ENCODE peak calls at places on chromosome 22, in seven cellular contexts. A is heart left ventricle, L is gastrocnemius medialis, E is vagina, F is stomach, U is HCT116, M is breast epithelium. B is an unnamed sample. For H3K9me3, the result is how much of the 10 kb centered on the place peaks cover.

GRCh38 chr22:31105282-31105929 is 2.0 kb downstream of the SELENOM start:
- DNase-seq in A (peak), F (no peak), U (no peak), E (no peak), M (no peak), L (no peak), B (no peak)

GRCh38 chr22:46276563-46276962 is 8.8 kb downstream of the TTC38 start:
- DNase-seq in F (no peak), A (no peak), L (no peak), E (no peak), M (no peak), U (no peak), B (no peak)

GRCh38 chr22:26169312-26170111 is at the start of gene SEZ6L:
- DNase-seq in E (peak), F (no peak), L (no peak), A (peak), U (no peak), M (no peak), B (no peak)

GRCh38 chr22:22618923-22619322 is 25.5 kb upstream of the GGTLC2 start:
- DNase-seq in L (no peak), F (no peak), U (no peak), A (no peak), M (no peak), E (no peak), B (no peak)

GRCh38 chr22:40572976-40573375 is 63.5 kb downstream of the MRTFA start:
- DNase-seq in A (no peak), L (no peak), M (no peak), F (no peak), E (no peak), U (no peak), B (peak)

GRCh38 chr22:44918166-44918924 is 91.5 kb downstream of the PHF21B start:
- DNase-seq in A (peak), L (no peak), F (no peak), E (no peak), U (no peak), M (no peak), B (no peak)

GRCh38 chr22:40027191-40028097 is 32.7 kb downstream of the FAM83F start:
- DNase-seq in F (no peak), U (no peak), M (no peak), L (no peak), E (no peak), A (no peak), B (no peak)

GRCh38 chr22:19406281-19406811 is 25.2 kb downstream of the HIRA start:
- DNase-seq in A (no peak), F (no peak), M (no peak), L (no peak), E (no peak), U (no peak), B (no peak)

GRCh38 chr22:33766056-33766455 is 154.2 kb downstream of the LARGE1 start:
- DNase-seq in L (no peak), F (no peak), A (no peak), U (no peak), M (no peak), E (no peak), B (no peak)

GRCh38 chr22:37356922-37357321 is 70.4 kb downstream of the ELFN2 start:
- DNase-seq in M (no peak), A (no peak), E (no peak), L (no peak), F (no peak), U (no peak), B (no peak)

GRCh38 chr22:36381513-36382079 is 6.2 kb downstream of the MYH9 start:
- DNase-seq in M (no peak), E (no peak), A (no peak), U (no peak), L (no peak), F (no peak), B (no peak)

GRCh38 chr22:44329179-44329796 is 16.5 kb upstream of the SHISAL1 start:
- DNase-seq in U (no peak), A (no peak), L (no peak), E (no peak), M (no peak), F (no peak), B (no peak)

GRCh38 chr22:44088976-44089570 is 65.0 kb downstream of the PARVB start:
- DNase-seq in A (peak), E (no peak), M (peak), U (no peak), F (no peak), L (peak), B (no peak)

GRCh38 chr22:41197808-41198585 is 7.1 kb upstream of the L3MBTL2 start:
- DNase-seq in E (no peak), F (peak), U (no peak), A (no peak), M (peak), L (no peak), B (no peak)

GRCh38 chr22:17357688-17358087 is 11.6 kb upstream of the CECR2 start:
- DNase-seq in U (no peak), F (no peak), E (no peak), L (no peak), M (no peak), A (no peak), B (no peak)

GRCh38 chr22:23251445-23252093 is 71.3 kb downstream of the BCR start:
- DNase-seq in E (no peak), A (no peak), M (no peak), F (peak), L (no peak), U (peak), B (no peak)

GRCh38 chr22:43320943-43321900 is 21.9 kb downstream of the SCUBE1 start:
- DNase-seq in L (no peak), U (no peak), E (no peak), A (no peak), F (no peak), M (no peak), B (no peak)

GRCh38 chr22:39515266-39516050 is 4.9 kb upstream of the ATF4 start:
- DNase-seq in F (no peak), L (no peak), U (no peak), E (no peak), M (no peak), A (no peak), B (no peak)

GRCh38 chr22:30802202-30803166 is 107.8 kb downstream of the OSBP2 start:
- DNase-seq in F (peak), M (peak), A (peak), U (peak), L (peak), E (no peak), B (peak)

GRCh38 chr22:17199131-17199731 is 20.0 kb downstream of the ADA2 start:
- DNase-seq in F (no peak), A (no peak), L (peak), E (no peak), U (no peak), M (no peak), B (peak)

GRCh38 chr22:37749831-37750595 is 53.2 kb downstream of the TRIOBP start:
- DNase-seq in E (no peak), F (no peak), A (no peak), M (peak), L (no peak), U (no peak), B (no peak)

GRCh38 chr22:30867746-30868662 is 100.6 kb downstream of the MORC2 start:
- DNase-seq in A (peak), M (no peak), L (no peak), U (no peak), E (no peak), F (no peak), B (no peak)

GRCh38 chr22:45496451-45496941 is 6.2 kb upstream of the FBLN1 start:
- DNase-seq in E (peak), A (no peak), L (no peak), M (no peak), F (no peak), U (no peak), B (no peak)

GRCh38 chr22:30390974-30391691 is 3.9 kb upstream of the RNF215 start:
- DNase-seq in A (peak), L (peak), F (peak), M (peak), E (no peak), U (peak), B (no peak)

GRCh38 chr22:30943368-30943767 is 25.2 kb downstream of the MORC2 start:
- DNase-seq in E (no peak), F (no peak), U (no peak), M (no peak), A (no peak), L (no peak), B (no peak)

GRCh38 chr22:23591203-23591791 is 11.2 kb upstream of the IGLL1 start:
- DNase-seq in F (peak), L (no peak), U (peak), A (peak), E (no peak), M (peak), B (peak)

GRCh38 chr22:35192121-35192918 is 65.0 kb upstream of the HMGXB4 start:
- DNase-seq in U (no peak), E (peak), L (no peak), M (no peak), A (no peak), F (no peak), B (no peak)

GRCh38 chr22:19527861-19528417 is 3.7 kb upstream of the CLDN5 start:
- DNase-seq in M (no peak), A (no peak), E (no peak), F (no peak), L (no peak), U (no peak), B (no peak)

GRCh38 chr22:40407021-40407761 is 36.8 kb downstream of the SGSM3 start:
- DNase-seq in F (no peak), L (no peak), M (no peak), U (no peak), A (no peak), E (peak), B (no peak)

GRCh38 chr22:37639070-37639760 is at the start of gene SH3BP1:
- DNase-seq in E (no peak), A (peak), L (no peak), U (no peak), M (no peak), F (peak), B (no peak)

GRCh38 chr22:37241351-37242142 is 2.5 kb downstream of the RAC2 start:
- DNase-seq in L (no peak), E (no peak), A (no peak), U (no peak), F (peak), M (no peak), B (no peak)

GRCh38 chr22:24434472-24435322 is 7.3 kb downstream of the ADORA2A start:
- DNase-seq in M (no peak), E (no peak), F (peak), A (peak), U (no peak), L (no peak), B (no peak)

GRCh38 chr22:35231585-35232084 is 25.7 kb upstream of the HMGXB4 start:
- DNase-seq in M (peak), L (no peak), U (peak), A (no peak), E (no peak), F (peak), B (peak)

GRCh38 chr22:21984793-21985192 is 2.2 kb upstream of the TOP3B start:
- DNase-seq in L (no peak), A (no peak), F (no peak), E (no peak), U (peak), M (no peak), B (no peak)

GRCh38 chr22:44752285-44753188 is at the start of gene ARHGAP8:
- DNase-seq in A (no peak), U (no peak), M (no peak), E (no peak), L (no peak), F (peak), B (no peak)

GRCh38 chr22:19648419-19648929 is 65.8 kb upstream of the SEPTIN5 start:
- DNase-seq in A (no peak), L (no peak), E (no peak), M (no peak), F (no peak), U (peak), B (no peak)

DNA sequence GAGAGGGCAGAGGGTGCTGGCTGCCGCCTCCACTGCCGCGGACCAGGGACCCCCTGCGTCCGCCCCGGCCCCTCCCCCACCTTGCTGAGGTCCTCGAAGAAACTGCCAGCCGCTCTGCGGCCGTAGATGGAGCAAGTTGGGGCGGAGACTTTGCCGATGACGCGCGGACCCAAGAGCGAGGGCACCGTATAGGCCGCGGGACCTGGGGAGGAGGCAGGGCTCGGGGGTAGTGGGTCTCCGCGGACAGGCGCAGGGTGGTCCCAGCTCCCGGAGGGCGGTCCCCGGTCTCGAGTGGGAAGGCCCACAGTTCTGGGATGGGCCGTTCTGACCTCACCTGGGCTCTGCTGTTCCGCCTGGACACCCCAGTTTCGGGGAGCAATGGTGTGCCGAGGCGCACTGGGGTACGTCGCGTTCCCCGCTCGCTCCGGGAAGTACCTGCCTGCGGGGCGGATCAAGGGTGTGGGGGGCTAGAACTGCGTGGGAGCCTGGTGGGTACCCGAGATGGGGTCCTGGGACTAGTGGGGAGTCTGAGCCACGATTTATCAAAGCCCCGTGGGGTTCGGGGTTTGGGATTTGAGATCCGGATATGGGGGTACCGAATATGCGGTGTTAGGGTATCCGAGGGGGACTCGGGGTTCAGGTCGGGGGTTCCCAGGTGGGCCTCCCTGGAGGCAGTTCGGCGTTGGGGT is 1.2 kb upstream of the TYMP start:
- DNase-seq in A (peak), F (peak), M (peak), U (peak), L (peak), E (peak), B (peak)
- TF ChIP-seq POLR2A in A (no peak), F (peak), M (peak), U (peak), L (peak), E (no peak), B (peak)

GRCh38 chr22:48779661-48780596 is 1047.7 kb downstream of the BRD1 start:
- DNase-seq in F (no peak), L (no peak), U (no peak), E (peak), M (no peak), A (no peak), B (peak)
- H3K9me3 ChIP-seq in F (under half), L (under half), U (under half), E (under half), M (under half), A (under half), B (under half)

GRCh38 chr22:49950396-49950994 is 10.1 kb upstream of the PIM3 start:
- DNase-seq in L (no peak), E (no peak), U (no peak), F (peak), M (no peak), A (no peak), B (no peak)
- H3K27ac ChIP-seq in L (no peak), E (peak), U (peak), F (peak), M (peak), A (no peak), B (peak)

DNA sequence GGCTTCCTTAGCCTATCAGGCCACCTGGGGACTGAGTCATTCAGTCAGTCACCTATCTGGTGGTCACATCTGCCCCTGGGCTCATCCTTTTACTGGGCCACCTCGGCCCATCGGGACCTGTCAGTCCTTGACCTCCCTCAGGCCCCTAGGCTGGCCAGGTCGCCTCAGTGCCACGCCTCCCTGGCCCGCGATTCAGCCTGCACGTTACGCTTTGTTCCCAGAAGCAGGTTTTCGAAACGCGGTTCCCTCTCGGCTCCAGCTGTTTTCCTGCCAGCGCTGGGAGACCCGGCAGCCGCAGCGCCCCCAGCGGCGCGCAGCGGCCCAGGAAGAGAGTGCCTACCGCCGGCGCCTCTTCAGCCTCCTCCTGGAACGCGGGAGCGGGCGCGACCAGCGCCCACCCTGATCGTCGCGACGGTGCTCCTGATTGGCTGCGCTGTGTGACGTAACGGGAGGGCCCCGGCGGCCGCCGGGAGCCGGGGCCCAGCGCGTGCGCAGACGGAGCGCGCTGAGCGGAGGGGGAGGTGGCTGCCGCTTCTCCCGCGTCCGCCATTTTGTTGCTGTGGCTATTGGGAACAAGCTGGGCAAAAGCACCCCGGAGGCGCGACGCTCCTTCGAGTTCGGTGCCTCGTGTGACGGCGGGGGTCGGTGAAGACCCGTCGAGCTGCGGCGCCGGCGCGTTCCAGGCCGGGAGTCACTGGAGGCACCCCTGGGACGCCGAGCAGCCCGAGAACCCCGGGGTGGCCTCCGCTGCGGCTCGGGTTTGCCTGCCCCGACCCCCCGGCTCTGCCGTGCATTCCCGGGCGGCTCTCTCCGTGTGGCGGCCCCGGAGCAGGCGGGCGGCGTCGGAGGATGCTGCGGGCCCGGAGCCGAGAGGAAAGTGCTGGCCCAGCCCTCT is at the start of gene CRKL:
- DNase-seq in M (peak), A (peak), F (peak), L (peak), U (peak), E (peak), B (peak)
- TF ChIP-seq POLR2A in M (peak), A (peak), F (no peak), L (peak), U (peak), E (peak), B (peak)

GRCh38 chr22:28952857-28953256 is 69.5 kb downstream of the ZNRF3 start:
- DNase-seq in A (no peak), U (no peak), E (no peak), F (no peak), M (no peak), L (no peak), B (no peak)

GRCh38 chr22:28951969-28952521 is 68.7 kb downstream of the ZNRF3 start:
- DNase-seq in L (no peak), F (no peak), E (no peak), M (no peak), A (no peak), U (no peak), B (no peak)

GRCh38 chr22:28951530-28951929 is 68.2 kb downstream of the ZNRF3 start:
- DNase-seq in F (no peak), A (no peak), U (no peak), E (no peak), M (no peak), L (no peak), B (no peak)

GRCh38 chr22:28953976-28954880 is 70.9 kb downstream of the ZNRF3 start:
- DNase-seq in M (no peak), F (no peak), A (no peak), L (no peak), U (no peak), E (no peak), B (no peak)

GRCh38 chr22:28953399-28953798 is 70.0 kb downstream of the ZNRF3 start:
- DNase-seq in F (no peak), U (no peak), L (no peak), M (no peak), E (no peak), A (no peak), B (no peak)
- H3K9me3 ChIP-seq in F (under half), U (under half), L (under half), M (under half), E (under half), A (under half), B (under half)

GRCh38 chr22:47695176-47695575 is 932.7 kb downstream of the TBC1D22A start:
- DNase-seq in F (no peak), L (no peak), A (no peak), E (peak), M (no peak), U (no peak), B (no peak)
- H3K27ac ChIP-seq in F (no peak), L (no peak), A (no peak), E (no peak), M (no peak), U (no peak), B (no peak)

GRCh38 chr22:50298937-50299656 is 8.3 kb downstream of the PLXNB2 start:
- DNase-seq in F (peak), L (no peak), A (no peak), U (no peak), M (no peak), E (no peak), B (no peak)

GRCh38 chr22:50301581-50301991 is 5.9 kb downstream of the PLXNB2 start:
- DNase-seq in E (no peak), M (no peak), U (no peak), A (no peak), F (peak), L (no peak), B (no peak)

GRCh38 chr22:50300620-50301257 is 6.7 kb downstream of the PLXNB2 start:
- DNase-seq in F (peak), L (no peak), U (no peak), A (no peak), M (no peak), E (no peak), B (no peak)

GRCh38 chr22:50298266-50298637 is 9.2 kb downstream of the PLXNB2 start:
- DNase-seq in F (no peak), E (no peak), L (no peak), U (no peak), M (no peak), A (no peak), B (no peak)

DNA sequence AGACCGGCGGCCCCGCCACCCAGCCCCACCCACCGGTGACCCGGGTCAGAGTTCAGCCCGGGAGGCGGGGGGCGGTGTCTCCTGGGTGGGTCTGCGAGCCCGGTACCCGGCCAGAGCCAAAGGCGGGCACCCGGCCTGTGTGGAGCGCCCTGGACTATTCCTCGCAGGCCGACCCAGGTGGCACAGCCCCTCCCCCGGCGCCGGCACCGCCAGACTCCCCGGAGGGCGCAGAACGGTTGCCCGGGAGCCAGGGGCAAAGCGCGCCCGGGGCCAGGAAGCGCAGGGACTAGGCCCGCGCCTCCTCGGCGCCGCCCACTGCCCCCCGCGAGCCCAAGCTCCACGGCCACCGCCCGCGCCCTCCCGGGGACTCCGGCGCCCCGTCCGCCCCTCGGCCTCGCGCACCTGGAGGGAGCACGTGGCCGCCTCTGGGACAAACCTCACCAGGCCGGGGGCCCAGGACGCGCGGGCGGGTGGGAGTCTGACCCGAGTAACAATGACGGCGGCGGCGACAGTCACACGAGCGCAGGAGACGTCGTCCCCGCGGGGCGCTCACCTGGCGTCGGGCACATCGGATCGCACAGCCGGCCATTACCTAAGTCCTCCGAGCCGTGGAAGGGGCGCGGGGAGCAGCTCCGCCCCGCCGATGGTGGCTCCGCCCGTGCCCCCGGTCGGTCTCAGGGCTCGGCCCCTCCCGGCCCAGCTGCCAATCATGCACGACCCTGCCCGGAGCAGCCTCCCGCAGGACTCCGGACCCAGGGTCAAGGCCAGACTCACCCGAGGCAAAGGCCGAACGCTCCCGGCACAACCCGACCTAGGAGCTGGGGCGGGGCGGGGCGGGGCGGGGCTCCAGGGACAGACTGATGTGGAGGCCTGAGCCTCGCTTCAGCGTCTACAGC is 7.5 kb downstream of the PLXNB2 start:
- DNase-seq in E (no peak), M (no peak), A (no peak), U (no peak), L (no peak), F (peak), B (no peak)
- TF ChIP-seq POLR2A in E (no peak), M (no peak), A (no peak), U (no peak), L (no peak), F (no peak), B (no peak)

GRCh38 chr22:47303161-47303890 is 540.9 kb downstream of the TBC1D22A start:
- DNase-seq in F (no peak), U (no peak), L (no peak), E (peak), A (no peak), M (no peak), B (no peak)
- H3K9me3 ChIP-seq in F (under half), U (under half), L (under half), E (under half), A (under half), M (under half), B (under half)

B was measured in tibial nerve.